ENCODE peak calls at places on chromosomes 16 and 17, in five cellular contexts. V is lower leg skin; W is GM06990; Q is colonic mucosa; R is effector memory CD4-positive, alpha-beta T cell. B is an unnamed sample.

GRCh38 chr16:30829130-30830071 is 42.4 kb upstream of the ZNF629 start:
- DNase-seq in V (no peak), W (no peak), Q (peak), R (no peak), B (no peak)

GRCh38 chr17:58684003-58684402 is 7.8 kb downstream of the TEX14 start:
- DNase-seq in V (no peak), W (no peak), Q (no peak), R (no peak), B (no peak)

GRCh38 chr17:7218166-7218565 is 1.5 kb downstream of the DLG4 start:
- DNase-seq in V (no peak), W (no peak), Q (no peak), R (no peak), B (no peak)

GRCh38 chr17:40450175-40450574 is 6.9 kb downstream of the IGFBP4 start:
- DNase-seq in V (no peak), W (no peak), Q (peak), R (no peak), B (peak)

GRCh38 chr17:77366558-77367245 is 225.9 kb downstream of the SEC14L1 start:
- DNase-seq in V (no peak), W (no peak), Q (peak), R (no peak), B (peak)

GRCh38 chr16:85781685-85782370 is 17.5 kb downstream of the EMC8 start:
- DNase-seq in V (no peak), W (no peak), Q (peak), R (no peak), B (no peak)

GRCh38 chr16:22948058-22948602 is 134.2 kb downstream of the HS3ST2 start:
- DNase-seq in V (peak), W (no peak), Q (no peak), R (no peak), B (no peak)

GRCh38 chr17:18363021-18363941 is at the start of gene SHMT1:
- DNase-seq in V (peak), W (peak), Q (peak), R (peak), B (peak)

GRCh38 chr17:79461041-79461440 is 149.8 kb downstream of the RBFOX3 start:
- DNase-seq in V (no peak), W (no peak), Q (no peak), R (no peak), B (no peak)

GRCh38 chr17:81422776-81423697 is 27.8 kb downstream of the BAHCC1 start:
- DNase-seq in V (peak), W (no peak), Q (no peak), R (no peak), B (no peak)

GRCh38 chr17:5943991-5944390 is 126.2 kb upstream of the WSCD1 start:
- DNase-seq in V (no peak), W (no peak), Q (no peak), R (no peak), B (no peak)

GRCh38 chr17:74961657-74962360 is 10.8 kb downstream of the HID1 start:
- DNase-seq in V (peak), W (peak), Q (peak), R (peak), B (peak)

GRCh38 chr16:10619271-10619849 is 39.0 kb upstream of the EMP2 start:
- DNase-seq in V (peak), W (no peak), Q (peak), R (no peak), B (no peak)

GRCh38 chr17:64565563-64565962 is 58.8 kb downstream of the CEP95 start:
- DNase-seq in V (no peak), W (no peak), Q (no peak), R (no peak), B (no peak)

GRCh38 chr17:13409455-13409854 is 192.3 kb downstream of the HS3ST3A1 start:
- DNase-seq in V (no peak), W (no peak), Q (no peak), R (no peak), B (no peak)

GRCh38 chr17:19726615-19727376 is 10.4 kb upstream of the SLC47A2 start:
- DNase-seq in V (no peak), W (no peak), Q (no peak), R (no peak), B (no peak)

GRCh38 chr17:32596206-32596605 is 109.4 kb downstream of the CDK5R1 start:
- DNase-seq in V (no peak), W (peak), Q (no peak), R (no peak), B (no peak)

GRCh38 chr17:80737106-80738019 is 192.7 kb downstream of the RPTOR start:
- DNase-seq in V (no peak), W (peak), Q (no peak), R (no peak), B (peak)

GRCh38 chr16:59179446-59180082 is 445.4 kb upstream of the GOT2 start:
- DNase-seq in V (no peak), W (no peak), Q (no peak), R (no peak), B (no peak)

GRCh38 chr17:40399185-40399584 is 18.5 kb downstream of the TOP2A start:
- DNase-seq in V (no peak), W (no peak), Q (no peak), R (no peak), B (peak)

GRCh38 chr16:29811170-29811895 is 660 bp upstream of the PRRT2 start:
- DNase-seq in V (peak), W (peak), Q (peak), R (peak), B (peak)

GRCh38 chr16:29813644-29814562 is 1.9 kb downstream of the PRRT2 start:
- DNase-seq in V (no peak), W (no peak), Q (no peak), R (no peak), B (no peak)

GRCh38 chr16:29811896-29812665 is at the start of gene PRRT2:
- DNase-seq in V (peak), W (peak), Q (peak), R (peak), B (peak)

GRCh38 chr16:29814592-29814991 is 1.4 kb upstream of the PAGR1 start:
- DNase-seq in V (no peak), W (no peak), Q (no peak), R (no peak), B (no peak)

GRCh38 chr16:29812754-29813643 is 1.0 kb downstream of the PRRT2 start:
- DNase-seq in V (no peak), W (no peak), Q (no peak), R (no peak), B (no peak)
- H3K4me3 ChIP-seq in V (no peak), W (no peak), Q (peak), R (no peak), B (no peak)

GRCh38 chr17:15943971-15944719 is 785 bp upstream of the ADORA2B start:
- DNase-seq in V (no peak), W (no peak), Q (no peak), R (no peak), B (no peak)
- H3K4me3 ChIP-seq in V (peak), W (no peak), Q (peak), R (peak), B (no peak)

GRCh38 chr16:55123652-55124051 is 193.0 kb downstream of the IRX5 start:
- DNase-seq in V (no peak), W (no peak), Q (no peak), R (no peak), B (no peak)
- H3K4me3 ChIP-seq in V (no peak), W (no peak), Q (no peak), R (no peak), B (no peak)

GRCh38 chr17:59810894-59811153 is 81.9 kb downstream of the TUBD1 start:
- DNase-seq in V (no peak), W (no peak), Q (no peak), R (no peak), B (no peak)

GRCh38 chr17:59811209-59811608 is 81.5 kb downstream of the TUBD1 start:
- DNase-seq in V (no peak), W (no peak), Q (no peak), R (no peak), B (no peak)

GRCh38 chr17:59804910-59805381 is 87.8 kb downstream of the TUBD1 start:
- DNase-seq in V (no peak), W (no peak), Q (no peak), R (no peak), B (no peak)

GRCh38 chr17:59812139-59812538 is 80.6 kb downstream of the TUBD1 start:
- DNase-seq in V (no peak), W (no peak), Q (no peak), R (no peak), B (peak)

DNA sequence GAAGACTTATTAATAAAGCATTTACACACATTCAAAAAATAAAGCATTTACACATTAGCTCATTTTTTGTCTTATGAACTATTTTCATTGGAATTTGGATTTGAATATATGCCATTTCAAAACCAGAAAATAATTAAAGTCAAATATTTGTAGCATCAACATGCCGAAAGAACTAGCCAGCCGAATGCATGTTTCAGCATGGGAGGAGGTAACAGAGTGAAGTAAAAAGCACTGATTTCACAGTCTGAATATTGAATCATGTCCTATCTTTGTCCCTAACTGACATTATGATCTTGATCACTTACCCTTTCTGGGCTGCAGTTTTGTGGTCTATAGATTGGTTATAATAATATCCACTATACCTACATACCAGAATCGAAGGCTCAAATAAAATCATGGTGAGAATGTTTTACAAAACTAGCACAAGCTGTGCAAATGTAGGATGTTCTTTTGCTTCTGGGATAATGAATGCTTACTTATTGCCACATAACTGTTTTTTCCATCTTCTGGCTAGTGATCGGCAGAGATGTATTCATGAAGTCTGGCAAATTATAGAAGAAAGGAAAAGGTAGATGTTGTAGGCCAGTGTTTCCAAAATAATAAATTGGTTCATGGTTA is 84.7 kb downstream of the TUBD1 start:
- DNase-seq in V (no peak), W (no peak), Q (no peak), R (no peak), B (no peak)
- H3K4me3 ChIP-seq in V (no peak), W (no peak), Q (no peak), R (no peak), B (no peak)

GRCh38 chr17:41648411-41649195 is 24.2 kb upstream of the KRT17 start:
- DNase-seq in V (peak), W (peak), Q (peak), R (peak), B (peak)
- H3K4me3 ChIP-seq in V (no peak), W (no peak), Q (peak), R (peak), B (no peak)

GRCh38 chr16:81238296-81239011 is at the start of gene BCO1:
- DNase-seq in V (no peak), W (no peak), Q (peak), R (no peak), B (no peak)
- H3K4me3 ChIP-seq in V (no peak), W (no peak), Q (peak), R (no peak), B (no peak)

DNA sequence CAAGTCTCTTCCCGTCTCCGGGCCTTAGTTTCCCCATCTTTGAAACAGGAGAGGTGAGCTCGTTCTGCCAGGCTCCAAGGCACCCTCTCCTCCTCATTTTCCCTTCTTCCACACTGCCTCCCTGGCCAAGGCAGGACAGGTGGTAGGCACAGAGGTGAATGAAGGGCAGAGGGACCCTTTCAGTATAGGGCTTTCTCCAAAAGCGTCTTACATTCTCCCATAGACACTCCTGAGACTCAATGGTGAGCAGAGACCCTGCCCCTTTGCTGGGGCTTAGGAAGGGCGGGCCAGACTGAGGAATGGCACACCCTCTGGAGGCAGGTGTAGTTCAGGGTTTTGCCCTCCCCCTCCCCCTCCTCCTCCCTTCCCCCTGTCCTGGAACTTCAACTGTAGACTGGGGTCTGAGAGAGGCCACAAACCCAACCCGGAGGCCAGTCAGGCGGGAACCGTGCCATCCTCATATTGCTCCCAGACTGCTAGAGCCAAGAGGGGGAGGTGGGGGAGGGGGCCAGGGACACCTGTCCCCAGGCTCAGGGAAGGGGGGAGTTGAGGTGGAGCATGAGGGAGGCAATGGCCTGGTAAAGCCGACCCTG is 1.9 kb downstream of the PLEKHH3 start:
- DNase-seq in V (no peak), W (no peak), Q (no peak), R (no peak), B (peak)
- H3K4me3 ChIP-seq in V (peak), W (peak), Q (peak), R (no peak), B (peak)

DNA sequence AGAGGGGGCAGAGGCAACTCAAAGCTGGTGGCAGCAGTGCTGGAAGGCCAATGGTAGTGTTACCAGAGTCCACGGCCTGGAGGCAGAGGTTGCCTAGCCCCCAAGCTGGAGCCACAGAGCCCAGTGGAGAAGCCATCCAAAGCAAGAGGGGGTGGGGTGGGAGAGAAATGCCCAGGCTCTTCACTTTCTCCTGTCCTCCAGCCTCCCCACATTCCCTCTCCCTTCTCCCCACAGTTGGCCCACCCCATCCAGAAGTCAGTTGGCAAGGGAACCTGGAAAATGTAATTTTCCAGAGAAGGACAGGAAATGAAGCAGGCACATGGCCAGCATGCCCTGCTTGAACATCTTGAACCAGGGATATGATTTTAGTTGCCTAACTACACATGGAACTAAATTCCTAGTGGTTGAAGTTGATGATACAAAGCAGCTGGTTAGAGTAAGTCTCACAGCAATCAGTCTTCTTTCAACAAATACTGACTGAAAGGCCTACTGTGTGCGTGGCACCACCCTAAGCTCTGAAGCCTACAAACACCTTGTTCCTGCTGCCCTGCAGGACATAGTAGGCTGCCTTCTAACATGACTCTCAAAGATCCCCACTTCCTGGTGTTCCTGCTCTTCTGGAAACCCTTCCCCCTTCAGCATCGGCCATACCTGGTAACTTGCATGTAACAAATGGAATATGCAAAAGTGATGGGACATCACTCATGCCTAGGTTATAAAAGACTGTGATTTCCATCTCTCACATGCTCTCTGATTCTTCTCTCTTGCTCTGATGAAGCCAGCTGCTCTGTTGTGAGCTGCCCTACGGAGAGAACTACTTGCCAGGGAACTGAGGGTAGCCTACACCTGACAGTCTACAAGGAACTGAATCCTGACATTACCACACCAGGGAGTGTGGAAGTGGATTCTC is 73.1 kb upstream of the IRX6 start:
- DNase-seq in V (peak), W (no peak), Q (no peak), R (no peak), B (no peak)
- H3K4me3 ChIP-seq in V (no peak), W (no peak), Q (no peak), R (no peak), B (no peak)

DNA sequence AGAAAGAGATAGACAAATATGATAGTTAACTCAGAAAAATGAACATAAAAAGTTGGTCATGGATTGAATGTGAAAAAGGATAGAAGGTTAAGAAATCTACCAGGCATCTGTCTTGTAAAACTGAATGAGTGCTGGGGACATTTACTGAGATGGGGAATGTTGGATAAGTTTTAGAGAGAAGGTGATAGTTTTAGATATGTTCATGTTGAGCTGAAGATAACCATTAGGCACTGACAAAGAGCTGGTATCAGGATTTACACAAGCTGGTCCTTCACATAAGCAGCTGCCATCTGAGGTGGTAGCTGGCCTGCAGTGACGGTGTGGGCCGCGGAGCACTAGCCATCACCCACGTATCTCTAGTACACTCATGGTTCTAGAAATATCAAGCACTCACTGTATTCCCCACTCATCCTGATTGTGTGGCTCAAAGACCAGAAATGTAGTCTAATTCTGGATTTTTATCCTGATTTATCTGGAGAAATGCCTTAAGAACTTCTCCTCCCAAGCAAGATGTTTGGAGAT is 194.4 kb upstream of the KCNJ16 start:
- DNase-seq in V (no peak), W (no peak), Q (no peak), R (no peak), B (no peak)
- H3K4me3 ChIP-seq in V (no peak), W (no peak), Q (no peak), R (no peak), B (no peak)

DNA sequence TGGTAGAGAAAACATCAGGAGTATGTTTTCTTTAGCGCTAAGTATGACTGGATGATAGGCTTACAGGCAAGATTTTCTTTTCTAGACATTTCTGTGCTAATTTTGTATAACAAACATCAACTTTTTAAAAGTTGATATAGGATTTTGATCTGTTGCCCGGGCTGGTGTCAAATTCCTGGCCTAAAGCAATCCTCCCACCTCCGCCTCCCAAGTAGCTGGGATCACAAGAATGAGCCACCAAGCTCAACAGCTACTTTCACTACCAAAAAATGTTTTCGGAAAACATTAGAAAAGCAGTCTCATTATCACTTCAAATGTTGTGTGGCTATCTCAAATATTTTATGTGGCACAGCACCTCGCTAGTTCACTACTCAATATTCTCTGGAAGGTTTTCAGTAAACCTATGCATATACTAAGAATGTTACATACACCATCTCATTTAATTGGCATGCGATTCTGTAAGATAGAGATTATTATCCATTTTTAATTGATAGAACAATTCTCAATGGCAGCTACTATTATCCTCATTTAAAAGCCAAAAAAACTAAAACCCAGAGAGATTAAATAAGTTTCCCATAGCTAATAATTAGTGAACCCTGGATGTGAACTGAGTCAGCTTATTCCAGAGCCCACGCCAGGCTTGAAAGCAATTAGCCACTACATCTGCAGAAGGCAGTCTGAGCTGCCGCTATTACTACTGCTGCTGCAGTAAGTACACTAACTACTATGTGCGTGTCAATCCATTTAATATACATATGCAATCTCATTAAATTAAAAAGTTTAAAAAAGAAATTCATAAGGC is 41.7 kb downstream of the CREBBP start:
- DNase-seq in V (no peak), W (no peak), Q (no peak), R (no peak), B (no peak)
- H3K4me3 ChIP-seq in V (no peak), W (no peak), Q (no peak), R (no peak), B (no peak)